ENCODE peak calls at places on chromosomes 2 and 18, in eight cellular contexts. O is EH; N is NCI-H1105; Y is activated CD4-positive, CD25-positive, alpha-beta regulatory T cell treated with anti-CD3 and anti-CD28 coated beads, Interleukin-2, amount 50 U/mL, for 72 hours; A is activated CD8-positive, alpha-beta memory T cell treated with anti-CD3 and anti-CD28 coated beads for 48 hours; W is tibial nerve; R is caudate nucleus; S is germinal center. X is an unnamed sample.

GRCh38 chr2:221129657-221130056 is 442.4 kb downstream of the EPHA4 start:
- DNase-seq in A (no peak), S (no peak), Y (no peak), R (no peak), N (no peak), O (no peak), W (no peak), X (no peak)

GRCh38 chr2:121131375-121131774 is 153.6 kb downstream of the TFCP2L1 start:
- DNase-seq in O (no peak), S (no peak), N (no peak), W (no peak), A (no peak), Y (no peak), R (no peak), X (no peak)

GRCh38 chr18:73535189-73535588 is 612.4 kb downstream of the FBXO15 start:
- DNase-seq in N (no peak), O (no peak), W (no peak), R (no peak), A (no peak), S (no peak), Y (no peak), X (no peak)

GRCh38 chr2:136015688-136016087 is 30.3 kb upstream of the DARS1 start:
- DNase-seq in R (no peak), O (no peak), A (no peak), W (no peak), S (no peak), N (no peak), Y (no peak), X (no peak)

GRCh38 chr2:140117371-140117770 is 1337.2 kb upstream of the NXPH2 start:
- DNase-seq in R (no peak), Y (no peak), O (no peak), A (no peak), N (no peak), W (no peak), S (no peak), X (no peak)

GRCh38 chr18:74447404-74448152 is 9.5 kb downstream of the DIPK1C start:
- DNase-seq in N (no peak), R (no peak), S (no peak), A (no peak), O (no peak), W (no peak), Y (no peak), X (no peak)

GRCh38 chr2:38174646-38175096 is 98.7 kb upstream of the CYP1B1 start:
- DNase-seq in Y (no peak), A (no peak), N (no peak), R (no peak), S (no peak), W (no peak), O (peak), X (peak)

GRCh38 chr2:64975232-64975791 is 13.9 kb upstream of the SLC1A4 start:
- DNase-seq in N (no peak), S (no peak), W (no peak), R (no peak), O (peak), Y (no peak), A (no peak), X (peak)

GRCh38 chr2:23617817-23618216 is 232.8 kb downstream of the KLHL29 start:
- DNase-seq in A (no peak), N (no peak), W (no peak), S (no peak), O (peak), R (no peak), Y (no peak), X (no peak)

GRCh38 chr2:67130526-67131309 is 266.4 kb upstream of the ETAA1 start:
- DNase-seq in R (no peak), O (peak), W (no peak), A (no peak), S (no peak), N (no peak), Y (no peak), X (no peak)